ENCODE peak calls at places on chromosomes 3 and 15, in four cellular contexts. One of them, this sample, is unnamed.

GRCh38 chr3:21920431-21920830 is 169.4 kb upstream of the ZNF385D start:
- DNase-seq in RPMI8226: no peak
- DNase-seq in NCI-H146: no peak
- DNase-seq in NCI-H1417: no peak
- DNase-seq in this sample: no peak

GRCh38 chr3:43723121-43723734 is 32.5 kb downstream of the ABHD5 start:
- DNase-seq in RPMI8226: no peak
- DNase-seq in NCI-H146: no peak
- DNase-seq in NCI-H1417: no peak
- DNase-seq in this sample: no peak

GRCh38 chr3:112770026-112770626 is 76.5 kb downstream of the CD200R1L start:
- DNase-seq in RPMI8226: peak; percentile 64
- DNase-seq in NCI-H146: no peak
- DNase-seq in NCI-H1417: no peak
- DNase-seq in this sample: peak; percentile 39

GRCh38 chr3:163785693-163786092 is 1292.6 kb downstream of the SI start:
- DNase-seq in RPMI8226: peak; percentile 40
- DNase-seq in NCI-H146: no peak
- DNase-seq in NCI-H1417: no peak
- DNase-seq in this sample: peak; percentile 25

GRCh38 chr3:78506581-78507195 is 1261.1 kb downstream of the ROBO1 start:
- DNase-seq in RPMI8226: no peak
- DNase-seq in NCI-H146: peak; percentile 11
- DNase-seq in NCI-H1417: no peak
- DNase-seq in this sample: no peak

GRCh38 chr3:153052096-153052460 is 109.9 kb upstream of the RAP2B start:
- DNase-seq in RPMI8226: peak; percentile 92
- DNase-seq in NCI-H146: no peak
- DNase-seq in NCI-H1417: no peak
- DNase-seq in this sample: no peak

GRCh38 chr3:82715091-82715856 is 953.8 kb upstream of the GBE1 start:
- DNase-seq in RPMI8226: no peak
- DNase-seq in NCI-H146: no peak
- DNase-seq in NCI-H1417: no peak
- DNase-seq in this sample: no peak

GRCh38 chr15:24269166-24269571 is 406.4 kb upstream of the NPAP1 start:
- DNase-seq in RPMI8226: peak; percentile 28
- DNase-seq in NCI-H146: no peak
- DNase-seq in NCI-H1417: no peak
- DNase-seq in this sample: no peak

GRCh38 chr3:178795349-178795748 is 259.1 kb downstream of the KCNMB2 start:
- DNase-seq in RPMI8226: no peak
- DNase-seq in NCI-H146: peak; percentile 27
- DNase-seq in NCI-H1417: no peak
- DNase-seq in this sample: no peak

GRCh38 chr3:35737527-35737926 is 98.2 kb downstream of the ARPP21 start:
- DNase-seq in RPMI8226: no peak
- DNase-seq in NCI-H146: no peak
- DNase-seq in NCI-H1417: no peak
- DNase-seq in this sample: no peak

GRCh38 chr15:22992026-22992331 is 11.8 kb upstream of the CYFIP1 start:
- DNase-seq in RPMI8226: no peak
- DNase-seq in NCI-H146: no peak
- DNase-seq in NCI-H1417: no peak
- DNase-seq in this sample: no peak

This sample was measured in iPS DF 6.9.